ENCODE peak calls at places on chromosomes 5 and 9, in five cellular contexts. One of them, this sample, is unnamed.

GRCh38 chr5:73120222-73121108 is at the start of gene TMEM171:
- DNase-seq in AG04450: no peak
- DNase-seq in globus pallidus: peak
- DNase-seq in GM23248: peak
- DNase-seq in AG08395: peak
- DNase-seq in this sample: no peak

GRCh38 chr5:119750887-119751733 is 121.8 kb downstream of the FAM170A start:
- DNase-seq in AG04450: no peak
- DNase-seq in globus pallidus: no peak
- DNase-seq in GM23248: no peak
- DNase-seq in AG08395: no peak
- DNase-seq in this sample: no peak

GRCh38 chr5:173392172-173392571 is 64.0 kb upstream of the STC2 start:
- DNase-seq in AG04450: no peak
- DNase-seq in globus pallidus: no peak
- DNase-seq in GM23248: no peak
- DNase-seq in AG08395: no peak
- DNase-seq in this sample: no peak

GRCh38 chr5:159855476-159856157 is 60.7 kb upstream of the ADRA1B start:
- DNase-seq in AG04450: no peak
- DNase-seq in globus pallidus: no peak
- DNase-seq in GM23248: peak
- DNase-seq in AG08395: no peak
- DNase-seq in this sample: no peak

GRCh38 chr5:73506459-73506955 is 8.3 kb downstream of the BTF3 start:
- DNase-seq in AG04450: no peak
- DNase-seq in globus pallidus: no peak
- DNase-seq in GM23248: no peak
- DNase-seq in AG08395: no peak
- DNase-seq in this sample: no peak

GRCh38 chr9:5736563-5737346 is 96.2 kb downstream of the ERMP1 start:
- DNase-seq in AG04450: no peak
- DNase-seq in globus pallidus: no peak
- DNase-seq in GM23248: no peak
- DNase-seq in AG08395: no peak
- DNase-seq in this sample: no peak

GRCh38 chr5:146947181-146947941 is 68.8 kb upstream of the PPP2R2B start:
- DNase-seq in AG04450: no peak
- DNase-seq in globus pallidus: no peak
- DNase-seq in GM23248: peak
- DNase-seq in AG08395: no peak
- DNase-seq in this sample: no peak

GRCh38 chr9:112104401-112104800 is 70.7 kb downstream of the SUSD1 start:
- DNase-seq in AG04450: no peak
- DNase-seq in globus pallidus: no peak
- DNase-seq in GM23248: no peak
- DNase-seq in AG08395: no peak
- DNase-seq in this sample: no peak

GRCh38 chr9:19286634-19287188 is 56.2 kb downstream of the DENND4C start:
- DNase-seq in AG04450: no peak
- DNase-seq in globus pallidus: no peak
- DNase-seq in GM23248: peak
- DNase-seq in AG08395: no peak
- DNase-seq in this sample: no peak

GRCh38 chr9:97633859-97634485 is 351 bp downstream of the NCBP1 start:
- DNase-seq in AG04450: no peak
- DNase-seq in globus pallidus: no peak
- DNase-seq in GM23248: peak
- DNase-seq in AG08395: no peak
- DNase-seq in this sample: no peak

GRCh38 chr9:95171596-95171995 is 145.9 kb downstream of the FANCC start:
- DNase-seq in AG04450: no peak
- DNase-seq in globus pallidus: no peak
- DNase-seq in GM23248: no peak
- DNase-seq in AG08395: no peak
- DNase-seq in this sample: no peak

GRCh38 chr9:35605336-35606137 is 475 bp downstream of the TESK1 start:
- DNase-seq in AG04450: no peak
- DNase-seq in globus pallidus: peak
- DNase-seq in GM23248: peak
- DNase-seq in AG08395: no peak
- DNase-seq in this sample: no peak

GRCh38 chr5:2187156-2187555 is 304.4 kb upstream of the IRX4 start:
- DNase-seq in AG04450: no peak
- DNase-seq in globus pallidus: no peak
- DNase-seq in GM23248: no peak
- DNase-seq in AG08395: no peak
- DNase-seq in this sample: no peak

GRCh38 chr9:98135938-98136337 is 16.9 kb upstream of the TRIM14 start:
- DNase-seq in AG04450: no peak
- DNase-seq in globus pallidus: no peak
- DNase-seq in GM23248: no peak
- DNase-seq in AG08395: no peak
- DNase-seq in this sample: no peak

GRCh38 chr5:144369001-144369400 is 198.3 kb downstream of the KCTD16 start:
- DNase-seq in AG04450: no peak
- DNase-seq in globus pallidus: no peak
- DNase-seq in GM23248: no peak
- DNase-seq in AG08395: no peak
- DNase-seq in this sample: no peak

GRCh38 chr9:68530618-68531017 is 10.1 kb downstream of the TMEM252 start:
- DNase-seq in AG04450: no peak
- DNase-seq in globus pallidus: no peak
- DNase-seq in GM23248: no peak
- DNase-seq in AG08395: no peak
- DNase-seq in this sample: no peak

GRCh38 chr9:738209-738915 is 103.1 kb upstream of the DMRT1 start:
- DNase-seq in AG04450: peak
- DNase-seq in globus pallidus: no peak
- DNase-seq in GM23248: peak
- DNase-seq in AG08395: peak
- DNase-seq in this sample: no peak

GRCh38 chr9:27634879-27635278 is 61.6 kb upstream of the C9orf72 start:
- DNase-seq in AG04450: no peak
- DNase-seq in globus pallidus: peak
- DNase-seq in GM23248: no peak
- DNase-seq in AG08395: no peak
- DNase-seq in this sample: no peak

GRCh38 chr5:142592365-142592764 is 93.5 kb downstream of the FGF1 start:
- DNase-seq in AG04450: no peak
- DNase-seq in globus pallidus: no peak
- DNase-seq in GM23248: no peak
- DNase-seq in AG08395: no peak
- DNase-seq in this sample: no peak

GRCh38 chr5:96597441-96598020 is 64.6 kb upstream of the CAST start:
- DNase-seq in AG04450: no peak
- DNase-seq in globus pallidus: no peak
- DNase-seq in GM23248: peak
- DNase-seq in AG08395: no peak
- DNase-seq in this sample: no peak

GRCh38 chr5:135094339-135095051 is 60.5 kb upstream of the PITX1 start:
- DNase-seq in AG04450: no peak
- DNase-seq in globus pallidus: no peak
- DNase-seq in GM23248: no peak
- DNase-seq in AG08395: no peak
- DNase-seq in this sample: no peak

GRCh38 chr9:134624119-134624826 is 17.3 kb upstream of the COL5A1 start:
- DNase-seq in AG04450: no peak
- DNase-seq in globus pallidus: no peak
- DNase-seq in GM23248: peak
- DNase-seq in AG08395: peak
- DNase-seq in this sample: no peak

GRCh38 chr5:101084353-101084752 is 181.3 kb upstream of the ST8SIA4 start:
- DNase-seq in AG04450: no peak
- DNase-seq in globus pallidus: no peak
- DNase-seq in GM23248: no peak
- DNase-seq in AG08395: no peak
- DNase-seq in this sample: no peak

GRCh38 chr9:28758346-28758745 is 1185.1 kb upstream of the C9orf72 start:
- DNase-seq in AG04450: no peak
- DNase-seq in globus pallidus: no peak
- DNase-seq in GM23248: no peak
- DNase-seq in AG08395: no peak
- DNase-seq in this sample: no peak

GRCh38 chr5:87116821-87117512 is 150.7 kb upstream of the RASA1 start:
- DNase-seq in AG04450: no peak
- DNase-seq in globus pallidus: no peak
- DNase-seq in GM23248: peak
- DNase-seq in AG08395: no peak
- DNase-seq in this sample: no peak

GRCh38 chr5:115069087-115069968 is 100.4 kb downstream of the TRIM36 start:
- DNase-seq in AG04450: peak
- DNase-seq in globus pallidus: peak
- DNase-seq in GM23248: peak
- DNase-seq in AG08395: peak
- DNase-seq in this sample: peak

GRCh38 chr5:122306461-122306860 is 5.6 kb upstream of the SNCAIP start:
- DNase-seq in AG04450: no peak
- DNase-seq in globus pallidus: no peak
- DNase-seq in GM23248: no peak
- DNase-seq in AG08395: no peak
- DNase-seq in this sample: no peak

GRCh38 chr5:149457393-149457763 is 78.3 kb upstream of the IL17B start:
- DNase-seq in AG04450: no peak
- DNase-seq in globus pallidus: no peak
- DNase-seq in GM23248: no peak
- DNase-seq in AG08395: no peak
- DNase-seq in this sample: no peak

GRCh38 chr5:150061538-150061995 is 24.8 kb downstream of the CSF1R start:
- DNase-seq in AG04450: no peak
- DNase-seq in globus pallidus: no peak
- DNase-seq in GM23248: no peak
- DNase-seq in AG08395: no peak
- DNase-seq in this sample: no peak

GRCh38 chr9:27205198-27205597 is 91.8 kb downstream of the EQTN start:
- DNase-seq in AG04450: no peak
- DNase-seq in globus pallidus: no peak
- DNase-seq in GM23248: no peak
- DNase-seq in AG08395: no peak
- DNase-seq in this sample: no peak

GRCh38 chr5:119353686-119354366 is 2.0 kb upstream of the TNFAIP8 start:
- DNase-seq in AG04450: no peak
- DNase-seq in globus pallidus: no peak
- DNase-seq in GM23248: no peak
- DNase-seq in AG08395: no peak
- DNase-seq in this sample: no peak

GRCh38 chr5:160792281-160792680 is 59.7 kb downstream of the ATP10B start:
- DNase-seq in AG04450: no peak
- DNase-seq in globus pallidus: no peak
- DNase-seq in GM23248: no peak
- DNase-seq in AG08395: no peak
- DNase-seq in this sample: no peak

GRCh38 chr9:130042406-130042930 is 521 bp downstream of the FNBP1 start:
- DNase-seq in AG04450: no peak
- DNase-seq in globus pallidus: no peak
- DNase-seq in GM23248: peak
- DNase-seq in AG08395: peak
- DNase-seq in this sample: no peak

GRCh38 chr5:169229342-169229892 is 71.5 kb downstream of the SLIT3 start:
- DNase-seq in AG04450: no peak
- DNase-seq in globus pallidus: no peak
- DNase-seq in GM23248: no peak
- DNase-seq in AG08395: no peak
- DNase-seq in this sample: no peak

GRCh38 chr5:175609504-175609903 is 48.4 kb upstream of the HRH2 start:
- DNase-seq in AG04450: no peak
- DNase-seq in globus pallidus: no peak
- DNase-seq in GM23248: no peak
- DNase-seq in AG08395: no peak
- DNase-seq in this sample: no peak

GRCh38 chr5:79800979-79801827 is 111.6 kb downstream of the CMYA5 start:
- DNase-seq in AG04450: no peak
- DNase-seq in globus pallidus: no peak
- DNase-seq in GM23248: peak
- DNase-seq in AG08395: no peak
- DNase-seq in this sample: no peak

GRCh38 chr9:132185164-132186009 is 23.5 kb downstream of the NTNG2 start:
- DNase-seq in AG04450: no peak
- DNase-seq in globus pallidus: no peak
- DNase-seq in GM23248: no peak
- DNase-seq in AG08395: no peak
- DNase-seq in this sample: no peak